ENCODE peak calls at places on chromosome 2, in four cellular contexts. B is substantia nigra; Z is Kasumi-1; C is activated CD4-positive, alpha-beta T cell treated with anti-CD3 and anti-CD28 coated beads for 48 hours. U is an unnamed sample.

GRCh38 chr2:68302281-68302680 is 17.5 kb downstream of the CNRIP1 start:
- DNase-seq in B (no peak), Z (no peak), C (no peak), U (no peak)

GRCh38 chr2:989766-990467 is 39.3 kb downstream of the SNTG2 start:
- DNase-seq in B (no peak), Z (no peak), C (no peak), U (no peak)

GRCh38 chr2:237705225-237705524 is 77.8 kb downstream of the LRRFIP1 start:
- DNase-seq in B (no peak), Z (no peak), C (no peak), U (no peak)

GRCh38 chr2:200077838-200078237 is 122.5 kb downstream of the MAIP1 start:
- DNase-seq in B (no peak), Z (no peak), C (no peak), U (no peak)

GRCh38 chr2:129069875-129070594 is 751.4 kb upstream of the HS6ST1 start:
- DNase-seq in B (no peak), Z (no peak), C (no peak), U (no peak)

GRCh38 chr2:174495365-174496012 is 8.7 kb upstream of the GPR155 start:
- DNase-seq in B (peak), Z (no peak), C (no peak), U (no peak)

GRCh38 chr2:64713686-64714085 is 60.0 kb upstream of the SERTAD2 start:
- DNase-seq in B (no peak), Z (no peak), C (no peak), U (no peak)

GRCh38 chr2:160868891-160869290 is 291.3 kb upstream of the TANK start:
- DNase-seq in B (no peak), Z (no peak), C (no peak), U (no peak)

GRCh38 chr2:35081001-35081628 is 1274.5 kb upstream of the CRIM1 start:
- DNase-seq in B (no peak), Z (no peak), C (no peak), U (no peak)

GRCh38 chr2:190809876-190810525 is 70.6 kb upstream of the GLS start:
- DNase-seq in B (no peak), Z (no peak), C (no peak), U (no peak)

GRCh38 chr2:176270100-176270750 is 983 bp downstream of the MTX2 start:
- DNase-seq in B (no peak), Z (no peak), C (no peak), U (no peak)

GRCh38 chr2:124325667-124326425 is 300.8 kb downstream of the CNTNAP5 start:
- DNase-seq in B (no peak), Z (peak), C (no peak), U (no peak)

GRCh38 chr2:150911766-150912280 is 349.8 kb downstream of the RBM43 start:
- DNase-seq in B (no peak), Z (no peak), C (no peak), U (peak)

GRCh38 chr2:177265386-177265690 is 811 bp upstream of the NFE2L2 start:
- DNase-seq in B (peak), Z (no peak), C (peak), U (no peak)

GRCh38 chr2:110166246-110166645 is 38.6 kb downstream of the NPHP1 start:
- DNase-seq in B (no peak), Z (no peak), C (no peak), U (no peak)

GRCh38 chr2:190466819-190467444 is 58.8 kb downstream of the MFSD6 start:
- DNase-seq in B (no peak), Z (no peak), C (no peak), U (no peak)

GRCh38 chr2:14189929-14190328 is 442.6 kb upstream of the LRATD1 start:
- DNase-seq in B (no peak), Z (no peak), C (no peak), U (no peak)

GRCh38 chr2:146143971-146144370 is 1624.1 kb upstream of the ZEB2 start:
- DNase-seq in B (no peak), Z (peak), C (no peak), U (no peak)

GRCh38 chr2:71471276-71471675 is 17.9 kb downstream of the DYSF start:
- DNase-seq in B (no peak), Z (no peak), C (no peak), U (no peak)

GRCh38 chr2:97673187-97673914 is 3.8 kb downstream of the C2orf92 start:
- DNase-seq in B (no peak), Z (no peak), C (peak), U (no peak)

GRCh38 chr2:217853301-217853881 is 149.4 kb downstream of the TNS1 start:
- DNase-seq in B (no peak), Z (no peak), C (no peak), U (peak)

GRCh38 chr2:160062283-160063005 is at the start of gene PLA2R1:
- DNase-seq in B (peak), Z (no peak), C (peak), U (peak)

GRCh38 chr2:12923907-12924610 is 207.3 kb downstream of the TRIB2 start:
- DNase-seq in B (no peak), Z (no peak), C (no peak), U (no peak)

GRCh38 chr2:200259577-200259957 is 46.9 kb upstream of the SPATS2L start:
- DNase-seq in B (no peak), Z (no peak), C (no peak), U (no peak)

GRCh38 chr2:27442282-27442980 is at the start of gene KRTCAP3:
- DNase-seq in B (no peak), Z (no peak), C (peak), U (no peak)

GRCh38 chr2:86806059-86806857 is 15.5 kb upstream of the CD8A start:
- DNase-seq in B (no peak), Z (no peak), C (no peak), U (no peak)

GRCh38 chr2:31286961-31287550 is 53.1 kb downstream of the EHD3 start:
- DNase-seq in B (no peak), Z (no peak), C (no peak), U (no peak)

GRCh38 chr2:19747310-19748072 is 154.3 kb downstream of the TTC32 start:
- DNase-seq in B (no peak), Z (no peak), C (no peak), U (no peak)

U was measured in GM04504.